ENCODE peak calls at places on chromosomes 1 and 21, in six cellular contexts. One of them, this sample, is unnamed. For H3K4me1, the result is how much of the 10 kb centered on the place peaks cover.

GRCh38 chr1:91610102-91610501 is 109.5 kb downstream of the CDC7 start:
- DNase-seq in IMR-90: no peak
- DNase-seq in mesendoderm: no peak
- DNase-seq in mesenchymal stem cell: no peak
- DNase-seq in neuronal stem cell: no peak
- DNase-seq in H9: no peak
- DNase-seq in this sample: no peak

GRCh38 chr1:41918450-41919043 is at the start of gene HIVEP3:
- DNase-seq in IMR-90: no peak
- DNase-seq in mesendoderm: peak
- DNase-seq in mesenchymal stem cell: peak
- DNase-seq in neuronal stem cell: peak
- DNase-seq in H9: no peak
- DNase-seq in this sample: no peak

GRCh38 chr1:43900386-43900785 is 33.2 kb upstream of the ARTN start:
- DNase-seq in IMR-90: no peak
- DNase-seq in mesendoderm: no peak
- DNase-seq in mesenchymal stem cell: no peak
- DNase-seq in neuronal stem cell: no peak
- DNase-seq in H9: no peak
- DNase-seq in this sample: no peak

GRCh38 chr1:147626739-147627138 is 43.6 kb downstream of the ACP6 start:
- DNase-seq in IMR-90: no peak
- DNase-seq in mesendoderm: no peak
- DNase-seq in mesenchymal stem cell: no peak
- DNase-seq in neuronal stem cell: no peak
- DNase-seq in H9: no peak
- DNase-seq in this sample: no peak

GRCh38 chr1:214071469-214071868 is 83.7 kb downstream of the PROX1 start:
- DNase-seq in IMR-90: no peak
- DNase-seq in mesendoderm: no peak
- DNase-seq in mesenchymal stem cell: no peak
- DNase-seq in neuronal stem cell: no peak
- DNase-seq in H9: no peak
- DNase-seq in this sample: no peak

GRCh38 chr1:234887026-234887910 is 241.4 kb downstream of the TOMM20 start:
- DNase-seq in IMR-90: peak
- DNase-seq in mesendoderm: no peak
- DNase-seq in mesenchymal stem cell: peak
- DNase-seq in neuronal stem cell: no peak
- DNase-seq in H9: no peak
- DNase-seq in this sample: no peak

GRCh38 chr1:183733610-183734219 is 71.2 kb upstream of the RGL1 start:
- DNase-seq in IMR-90: no peak
- DNase-seq in mesendoderm: no peak
- DNase-seq in mesenchymal stem cell: peak
- DNase-seq in neuronal stem cell: no peak
- DNase-seq in H9: no peak
- DNase-seq in this sample: no peak

GRCh38 chr1:15196807-15197530 is 43.4 kb downstream of the TMEM51 start:
- DNase-seq in IMR-90: no peak
- DNase-seq in mesendoderm: peak
- DNase-seq in mesenchymal stem cell: no peak
- DNase-seq in neuronal stem cell: no peak
- DNase-seq in H9: peak
- DNase-seq in this sample: no peak

GRCh38 chr1:194829492-194829891 is 1643.1 kb upstream of the B3GALT2 start:
- DNase-seq in IMR-90: peak
- DNase-seq in mesendoderm: no peak
- DNase-seq in mesenchymal stem cell: no peak
- DNase-seq in neuronal stem cell: no peak
- DNase-seq in H9: no peak
- DNase-seq in this sample: no peak

GRCh38 chr1:185931438-185931837 is 197.2 kb downstream of the HMCN1 start:
- DNase-seq in IMR-90: no peak
- DNase-seq in mesendoderm: no peak
- DNase-seq in mesenchymal stem cell: no peak
- DNase-seq in neuronal stem cell: no peak
- DNase-seq in H9: no peak
- DNase-seq in this sample: no peak
- H2BK15ac ChIP-seq in IMR-90: no peak
- H2BK15ac ChIP-seq in mesendoderm: no peak
- H2BK15ac ChIP-seq in mesenchymal stem cell: no peak
- H2BK15ac ChIP-seq in neuronal stem cell: no peak
- H2BK15ac ChIP-seq in H9: no peak
- H2BK15ac ChIP-seq in this sample: no peak

GRCh38 chr1:200899015-200899386 is 4.3 kb downstream of the INAVA start:
- DNase-seq in IMR-90: no peak
- DNase-seq in mesendoderm: no peak
- DNase-seq in mesenchymal stem cell: no peak
- DNase-seq in neuronal stem cell: no peak
- DNase-seq in H9: no peak
- DNase-seq in this sample: no peak

GRCh38 chr1:200899451-200899915 is 4.8 kb downstream of the INAVA start:
- DNase-seq in IMR-90: no peak
- DNase-seq in mesendoderm: no peak
- DNase-seq in mesenchymal stem cell: no peak
- DNase-seq in neuronal stem cell: no peak
- DNase-seq in H9: no peak
- DNase-seq in this sample: no peak

GRCh38 chr1:200901350-200901749 is 6.7 kb downstream of the INAVA start:
- DNase-seq in IMR-90: no peak
- DNase-seq in mesendoderm: no peak
- DNase-seq in mesenchymal stem cell: no peak
- DNase-seq in neuronal stem cell: no peak
- DNase-seq in H9: no peak
- DNase-seq in this sample: no peak

GRCh38 chr1:200900877-200901276 is 6.2 kb downstream of the INAVA start:
- DNase-seq in IMR-90: no peak
- DNase-seq in mesendoderm: no peak
- DNase-seq in mesenchymal stem cell: no peak
- DNase-seq in neuronal stem cell: no peak
- DNase-seq in H9: no peak
- DNase-seq in this sample: no peak

DNA sequence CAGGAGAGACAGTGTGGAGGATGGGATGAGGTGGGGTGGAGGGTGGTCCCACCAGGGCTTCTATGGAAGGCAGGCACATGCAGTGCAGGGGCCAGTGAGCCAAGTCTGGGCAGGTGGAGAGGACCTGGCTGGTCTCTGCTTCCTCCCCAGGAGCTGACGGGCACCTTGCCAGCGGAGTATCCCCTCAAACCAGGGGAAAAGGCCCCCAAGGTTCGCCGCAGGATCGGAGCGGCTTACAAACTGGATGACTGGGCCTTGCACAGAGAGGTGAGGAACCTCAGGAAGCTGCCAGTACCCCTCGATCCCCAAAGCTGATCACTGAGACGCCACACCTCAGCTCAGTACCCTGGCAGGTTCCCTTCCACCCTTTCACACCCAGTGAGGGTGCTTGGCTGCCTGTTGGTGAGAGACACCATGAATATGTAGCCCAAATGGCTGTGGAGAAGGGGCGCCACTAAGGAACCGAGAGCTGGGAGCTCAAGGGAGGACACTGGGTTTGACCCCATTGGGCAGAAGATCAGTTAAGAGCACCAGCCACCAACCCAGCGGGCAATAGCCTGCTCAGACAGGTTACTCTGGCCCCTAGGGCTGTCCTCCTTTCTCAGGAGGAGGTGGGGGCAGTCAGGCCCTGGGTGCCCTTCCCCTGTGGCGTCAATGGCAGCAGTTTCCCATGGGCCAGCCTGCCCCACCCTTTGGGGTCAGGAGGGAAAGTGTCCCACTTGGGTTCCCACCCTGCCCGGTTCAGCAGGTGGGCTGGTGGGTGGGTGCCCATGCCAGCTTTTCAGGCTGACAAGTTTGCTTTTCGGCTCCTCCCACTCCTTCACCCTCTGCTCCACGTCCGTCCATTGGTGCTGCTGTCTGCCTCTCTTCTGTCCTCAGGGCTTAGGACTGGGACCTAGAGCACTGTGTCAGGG is 5.5 kb downstream of the INAVA start:
- DNase-seq in IMR-90: no peak
- DNase-seq in mesendoderm: no peak
- DNase-seq in mesenchymal stem cell: no peak
- DNase-seq in neuronal stem cell: no peak
- DNase-seq in H9: no peak
- DNase-seq in this sample: no peak
- H3K4me1 ChIP-seq in IMR-90: under half
- H3K4me1 ChIP-seq in mesendoderm: under half
- H3K4me1 ChIP-seq in mesenchymal stem cell: under half
- H3K4me1 ChIP-seq in neuronal stem cell: under half
- H3K4me1 ChIP-seq in H9: under half
- H3K4me1 ChIP-seq in this sample: under half

DNA sequence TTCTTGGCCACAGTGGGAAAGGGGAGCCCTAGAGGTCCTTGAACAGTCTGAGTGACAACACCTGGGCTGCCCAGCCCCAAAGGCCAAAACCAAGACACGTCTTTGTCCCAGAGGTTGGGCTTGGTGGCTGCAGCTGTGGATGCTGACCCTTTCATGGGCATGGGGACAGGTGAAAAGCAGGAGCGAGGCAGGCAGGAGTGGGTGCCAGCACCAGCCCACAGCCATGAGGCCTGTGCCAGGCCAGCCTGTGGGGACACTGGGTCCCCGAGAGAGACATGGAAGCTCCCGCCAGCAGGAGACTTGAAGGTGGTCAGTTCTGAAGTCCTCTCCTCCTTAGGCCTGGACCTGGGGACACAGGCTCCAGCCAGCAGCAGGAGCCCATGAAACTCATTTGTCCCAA is 98.6 kb downstream of the KCNJ15 start:
- DNase-seq in IMR-90: no peak
- DNase-seq in mesendoderm: no peak
- DNase-seq in mesenchymal stem cell: no peak
- DNase-seq in neuronal stem cell: no peak
- DNase-seq in H9: no peak
- DNase-seq in this sample: no peak
- H2BK15ac ChIP-seq in IMR-90: no peak
- H2BK15ac ChIP-seq in mesendoderm: no peak
- H2BK15ac ChIP-seq in mesenchymal stem cell: no peak
- H2BK15ac ChIP-seq in neuronal stem cell: no peak
- H2BK15ac ChIP-seq in H9: no peak
- H2BK15ac ChIP-seq in this sample: no peak

GRCh38 chr1:2273401-2274090 is 45.4 kb downstream of the SKI start:
- DNase-seq in IMR-90: no peak
- DNase-seq in mesendoderm: no peak
- DNase-seq in mesenchymal stem cell: no peak
- DNase-seq in neuronal stem cell: no peak
- DNase-seq in H9: no peak
- DNase-seq in this sample: no peak
- H3K4me1 ChIP-seq in IMR-90: half or more
- H3K4me1 ChIP-seq in mesendoderm: under half
- H3K4me1 ChIP-seq in mesenchymal stem cell: half or more
- H3K4me1 ChIP-seq in neuronal stem cell: half or more
- H3K4me1 ChIP-seq in H9: under half
- H3K4me1 ChIP-seq in this sample: under half

DNA sequence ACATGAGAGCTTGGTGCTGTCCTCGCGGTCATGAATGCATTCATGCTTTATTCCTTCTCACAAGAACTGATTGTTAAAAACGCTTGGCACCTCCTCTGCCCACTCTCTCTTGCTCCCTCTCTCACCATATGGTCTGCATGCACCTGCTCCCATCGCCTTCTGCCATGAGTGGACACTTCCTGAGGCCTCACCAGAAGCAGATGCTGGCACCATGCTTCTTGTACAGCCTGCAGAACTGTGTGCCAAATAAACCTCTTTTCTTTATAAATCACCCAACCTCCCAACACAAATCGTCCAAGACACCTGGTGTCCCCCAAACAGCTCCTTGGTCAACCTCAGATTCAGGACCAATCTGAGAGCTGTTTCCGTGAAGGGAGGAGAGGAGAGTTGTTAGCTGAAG is 43.3 kb upstream of the PCBP3 start:
- DNase-seq in IMR-90: no peak
- DNase-seq in mesendoderm: no peak
- DNase-seq in mesenchymal stem cell: no peak
- DNase-seq in neuronal stem cell: no peak
- DNase-seq in H9: no peak
- DNase-seq in this sample: no peak
- H2BK15ac ChIP-seq in IMR-90: no peak
- H2BK15ac ChIP-seq in mesendoderm: no peak
- H2BK15ac ChIP-seq in mesenchymal stem cell: no peak
- H2BK15ac ChIP-seq in neuronal stem cell: no peak
- H2BK15ac ChIP-seq in H9: no peak
- H2BK15ac ChIP-seq in this sample: no peak

DNA sequence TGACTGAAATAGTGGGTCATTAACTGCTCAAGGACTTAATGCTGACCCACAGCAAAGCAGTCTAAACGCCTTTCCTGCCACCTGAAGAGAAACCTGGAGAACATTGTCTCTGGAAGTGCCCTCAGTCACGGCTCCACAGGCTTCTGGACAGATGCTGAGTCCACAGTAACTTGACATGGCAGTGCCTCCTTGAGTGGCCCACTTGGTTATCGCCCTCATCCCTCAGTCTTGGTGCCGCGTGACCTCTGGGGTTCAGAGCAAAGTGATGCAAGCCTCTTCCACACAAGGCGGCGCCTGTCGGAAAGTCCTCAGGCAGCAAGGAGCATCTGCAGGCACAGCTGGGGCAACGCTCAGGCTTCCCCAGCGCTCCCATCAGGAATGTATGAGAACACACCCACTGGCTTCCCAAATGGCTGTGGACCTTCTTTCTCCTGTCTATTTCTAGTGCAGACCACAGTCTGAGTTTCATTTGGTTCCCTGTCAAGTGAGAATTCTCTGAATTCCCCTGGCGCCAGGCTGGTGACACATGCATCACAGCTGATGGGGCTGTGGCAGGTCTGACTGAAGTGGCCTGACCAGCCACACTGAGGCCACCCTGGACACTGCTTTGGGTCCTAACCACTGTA is 13.0 kb upstream of the ANGPTL7 start:
- DNase-seq in IMR-90: peak
- DNase-seq in mesendoderm: peak
- DNase-seq in mesenchymal stem cell: peak
- DNase-seq in neuronal stem cell: no peak
- DNase-seq in H9: no peak
- DNase-seq in this sample: no peak
- H3K4me1 ChIP-seq in IMR-90: under half
- H3K4me1 ChIP-seq in mesendoderm: under half
- H3K4me1 ChIP-seq in mesenchymal stem cell: under half
- H3K4me1 ChIP-seq in neuronal stem cell: under half
- H3K4me1 ChIP-seq in H9: under half
- H3K4me1 ChIP-seq in this sample: under half

GRCh38 chr1:86052948-86053698 is 103.4 kb downstream of the COL24A1 start:
- DNase-seq in IMR-90: peak
- DNase-seq in mesendoderm: no peak
- DNase-seq in mesenchymal stem cell: no peak
- DNase-seq in neuronal stem cell: no peak
- DNase-seq in H9: no peak
- DNase-seq in this sample: no peak

DNA sequence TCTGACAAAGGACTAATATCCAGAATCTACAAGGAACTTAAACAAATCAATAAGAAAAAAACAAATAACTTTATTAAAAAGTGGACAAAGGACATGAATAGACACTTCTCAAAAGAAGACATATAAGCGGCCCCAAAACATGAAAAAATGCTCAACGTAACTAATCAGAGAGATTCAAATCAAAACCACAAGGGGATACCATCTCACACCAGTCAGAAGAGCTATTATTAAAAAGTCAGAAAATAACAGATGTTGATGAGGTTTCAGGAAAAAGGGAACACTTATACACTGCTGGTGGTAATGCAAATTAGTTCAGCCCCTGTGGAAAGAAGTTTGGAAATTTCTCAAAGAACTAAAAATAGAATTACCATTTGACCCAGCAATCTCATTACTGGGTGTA is 102.2 kb downstream of the COL24A1 start:
- DNase-seq in IMR-90: no peak
- DNase-seq in mesendoderm: no peak
- DNase-seq in mesenchymal stem cell: no peak
- DNase-seq in neuronal stem cell: no peak
- DNase-seq in H9: no peak
- DNase-seq in this sample: no peak
- H2BK15ac ChIP-seq in IMR-90: no peak
- H2BK15ac ChIP-seq in mesendoderm: no peak
- H2BK15ac ChIP-seq in mesenchymal stem cell: no peak
- H2BK15ac ChIP-seq in neuronal stem cell: no peak
- H2BK15ac ChIP-seq in H9: no peak
- H2BK15ac ChIP-seq in this sample: no peak

This sample was measured in H1.